ENCODE peak calls at places on chromosome X, in eight cellular contexts. K is K562, N is astrocyte, E is cardiac muscle cell, I is endothelial cell of umbilical vein, F is heart left ventricle, L is GM12878, B is fibroblast of pulmonary artery. G is an unnamed sample.

GRCh38 chrX:96771500-96771899 is 86.9 kb downstream of the DIAPH2 start:
- DNase-seq in K (no peak), N (no peak), E (no peak), I (peak), F (no peak), L (no peak), B (no peak), G (no peak)

GRCh38 chrX:13498220-13498619 is 71.2 kb upstream of the EGFL6 start:
- DNase-seq in K (no peak), N (no peak), E (no peak), I (no peak), F (no peak), L (no peak), B (no peak), G (no peak)

GRCh38 chrX:111779582-111779981 is 96.4 kb upstream of the TRPC5OS start:
- DNase-seq in K (no peak), N (no peak), E (no peak), I (no peak), F (no peak), L (no peak), B (no peak), G (no peak)

GRCh38 chrX:9141496-9141895 is 107.6 kb upstream of the FAM9B start:
- DNase-seq in K (no peak), N (peak), E (no peak), I (no peak), F (no peak), L (no peak), B (peak), G (no peak)

GRCh38 chrX:69387559-69388487 is 116.3 kb upstream of the NALF2 start:
- DNase-seq in K (peak), N (no peak), E (peak), I (peak), F (peak), L (no peak), B (peak), G (peak)

GRCh38 chrX:10548681-10549080 is 71.7 kb downstream of the MID1 start:
- DNase-seq in K (no peak), N (no peak), E (no peak), I (peak), F (no peak), L (no peak), B (no peak), G (no peak)

GRCh38 chrX:130114141-130114561 is 3.9 kb upstream of the ELF4 start:
- DNase-seq in K (peak), N (no peak), E (no peak), I (no peak), F (no peak), L (no peak), B (no peak), G (no peak)

GRCh38 chrX:102978594-102978993 is 41.5 kb downstream of the RAB40AL start:
- DNase-seq in K (peak), N (no peak), E (no peak), I (no peak), F (no peak), L (no peak), B (no peak), G (no peak)

GRCh38 chrX:40152706-40153334 is 55.1 kb upstream of the BCOR start:
- DNase-seq in K (peak), N (no peak), E (no peak), I (no peak), F (peak), L (no peak), B (no peak), G (no peak)

GRCh38 chrX:72572248-72573157 is at the start of gene HDAC8:
- DNase-seq in K (peak), N (peak), E (peak), I (peak), F (peak), L (peak), B (peak), G (peak)

GRCh38 chrX:135893294-135893817 is at the start of the genes CT45A10 and SAGE1:
- DNase-seq in K (peak), N (no peak), E (no peak), I (no peak), F (no peak), L (no peak), B (no peak), G (no peak)

GRCh38 chrX:40243699-40244098 is 145.9 kb upstream of the BCOR start:
- DNase-seq in K (no peak), N (no peak), E (no peak), I (no peak), F (no peak), L (no peak), B (no peak), G (no peak)

GRCh38 chrX:10467793-10468192 is 152.6 kb downstream of the MID1 start:
- DNase-seq in K (no peak), N (peak), E (no peak), I (no peak), F (no peak), L (no peak), B (peak), G (no peak)

GRCh38 chrX:71291381-71291780 is 7.9 kb downstream of the NONO start:
- DNase-seq in K (no peak), N (peak), E (no peak), I (no peak), F (no peak), L (no peak), B (peak), G (no peak)

GRCh38 chrX:139930923-139931645 is 1.8 kb downstream of the ATP11C start:
- DNase-seq in K (peak), N (no peak), E (peak), I (peak), F (no peak), L (no peak), B (peak), G (no peak)

GRCh38 chrX:53093177-53093655 is 726 bp upstream of the KANTR start:
- DNase-seq in K (peak), N (peak), E (peak), I (peak), F (peak), L (no peak), B (peak), G (no peak)

GRCh38 chrX:747176-747575 is 116.6 kb downstream of the SHOX start:
- DNase-seq in K (no peak), N (no peak), E (no peak), I (no peak), F (no peak), L (no peak), B (no peak), G (no peak)

GRCh38 chrX:107324493-107325310 is 118.3 kb downstream of the DNAAF6 start:
- DNase-seq in K (peak), N (peak), E (peak), I (peak), F (peak), L (no peak), B (peak), G (no peak)

GRCh38 chrX:11100281-11101035 is 10.7 kb upstream of the HCCS start:
- DNase-seq in K (peak), N (peak), E (peak), I (peak), F (no peak), L (no peak), B (peak), G (peak)

GRCh38 chrX:107025538-107025937 is 25.5 kb upstream of the MORC4 start:
- DNase-seq in K (peak), N (peak), E (peak), I (peak), F (no peak), L (no peak), B (peak), G (no peak)

GRCh38 chrX:16612257-16612987 is 37.5 kb upstream of the S100G start:
- DNase-seq in K (no peak), N (no peak), E (no peak), I (no peak), F (no peak), L (no peak), B (no peak), G (no peak)

GRCh38 chrX:150282953-150283352 is 80.2 kb upstream of the MAMLD1 start:
- DNase-seq in K (no peak), N (no peak), E (no peak), I (no peak), F (no peak), L (no peak), B (no peak), G (no peak)

GRCh38 chrX:16826207-16826606 is 39.9 kb downstream of the TXLNG start:
- DNase-seq in K (peak), N (peak), E (peak), I (peak), F (no peak), L (no peak), B (peak), G (no peak)

GRCh38 chrX:110391086-110391485 is 32.4 kb downstream of the RTL9 start:
- DNase-seq in K (no peak), N (no peak), E (no peak), I (no peak), F (no peak), L (no peak), B (no peak), G (no peak)

GRCh38 chrX:125131146-125131545 is 188.5 kb upstream of the TEX13C start:
- DNase-seq in K (no peak), N (no peak), E (peak), I (no peak), F (no peak), L (no peak), B (no peak), G (no peak)

GRCh38 chrX:103613362-103613761 is 5.6 kb downstream of the TCEAL3 start:
- DNase-seq in K (no peak), N (no peak), E (no peak), I (no peak), F (no peak), L (no peak), B (no peak), G (no peak)

GRCh38 chrX:63514575-63514967 is 163.4 kb upstream of the SPIN4 start:
- DNase-seq in K (no peak), N (peak), E (no peak), I (no peak), F (no peak), L (no peak), B (peak), G (no peak)

GRCh38 chrX:121000589-121000988 is 15.0 kb upstream of the CT47A1 start:
- DNase-seq in K (no peak), N (no peak), E (no peak), I (peak), F (no peak), L (peak), B (peak), G (no peak)

GRCh38 chrX:141405486-141405877 is 163.2 kb upstream of the SPANXC start:
- DNase-seq in K (no peak), N (peak), E (no peak), I (peak), F (no peak), L (no peak), B (peak), G (no peak)

GRCh38 chrX:26788402-26788998 is 572.5 kb downstream of the MAGEB5 start:
- DNase-seq in K (no peak), N (no peak), E (no peak), I (peak), F (no peak), L (no peak), B (no peak), G (peak)

GRCh38 chrX:65932173-65933084 is 107.5 kb downstream of the VSIG4 start:
- DNase-seq in K (peak), N (no peak), E (no peak), I (no peak), F (peak), L (no peak), B (no peak), G (peak)
- TF ChIP-seq CTCF in K (peak), N (no peak), E (no peak), I (no peak), F (no peak), L (peak), B (no peak), G (no peak)

GRCh38 chrX:134624046-134624430 is 34.2 kb downstream of the PLAC1 start:
- DNase-seq in K (no peak), N (peak), E (no peak), I (no peak), F (no peak), L (no peak), B (peak), G (no peak)
- H3K4me3 ChIP-seq in K (no peak), N (no peak), E (no peak), I (no peak), F (no peak), L (no peak), B (no peak), G (no peak)

DNA sequence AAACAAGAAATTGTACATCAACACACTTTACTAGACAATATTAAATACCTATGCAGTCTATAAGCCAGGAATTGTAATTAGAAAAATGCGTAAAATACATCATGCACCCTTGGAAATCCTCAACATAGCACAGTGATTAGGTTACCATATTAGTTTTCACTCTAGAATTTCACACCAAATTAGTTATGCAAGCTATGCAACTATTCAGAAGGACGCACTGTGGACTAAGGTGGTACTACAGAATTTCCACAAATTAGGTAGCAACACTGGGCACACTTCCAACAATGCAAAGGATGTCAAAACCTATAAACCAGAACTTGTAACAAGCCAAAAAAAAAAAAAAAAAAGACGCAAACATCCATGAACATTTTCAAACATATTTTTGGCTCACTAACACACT is 71.1 kb upstream of the ZCCHC13 start:
- DNase-seq in K (no peak), N (peak), E (no peak), I (peak), F (no peak), L (no peak), B (peak), G (no peak)
- TF ChIP-seq CTCF in K (no peak), N (peak), E (no peak), I (peak), F (no peak), L (no peak), B (peak), G (no peak)

DNA sequence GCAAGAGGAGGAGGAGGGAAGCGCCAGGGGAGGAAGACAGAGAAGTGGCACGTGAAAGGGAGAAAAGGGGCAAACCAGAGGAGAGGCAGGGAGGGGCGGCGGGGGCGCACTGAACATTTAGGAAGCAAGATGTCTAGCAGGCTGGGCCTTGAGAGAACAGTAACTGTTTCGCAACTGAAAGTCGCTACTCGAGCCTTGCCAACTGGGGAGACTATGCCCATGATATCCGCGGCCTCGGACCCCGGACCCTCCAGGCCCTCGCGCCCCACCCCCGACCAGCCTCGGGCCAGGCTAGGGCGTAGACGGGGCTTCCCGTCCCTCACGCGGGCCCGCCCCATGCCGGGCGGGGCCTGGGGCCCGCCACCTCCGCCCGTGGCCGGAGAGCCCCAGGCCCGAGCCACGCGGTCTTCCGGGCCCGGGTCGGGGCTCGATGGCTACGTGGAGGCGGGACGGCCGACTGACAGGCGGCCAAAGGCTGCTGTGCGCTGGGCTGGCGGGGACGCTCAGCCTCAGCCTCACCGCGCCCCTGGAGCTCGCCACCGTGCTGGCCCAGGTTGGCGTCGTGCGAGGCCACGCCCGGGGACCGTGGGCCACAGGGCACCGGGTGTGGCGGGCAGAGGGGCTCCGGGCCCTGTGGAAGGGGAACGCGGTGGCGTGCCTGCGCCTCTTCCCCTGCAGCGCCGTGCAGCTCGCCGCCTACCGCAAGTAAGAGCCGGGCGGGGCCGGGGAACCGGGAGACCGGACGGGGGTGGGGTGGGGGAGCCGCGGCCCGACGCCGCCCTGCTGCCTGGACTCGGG is at the start of gene SLC25A43:
- DNase-seq in K (peak), N (no peak), E (peak), I (peak), F (peak), L (no peak), B (peak), G (no peak)
- H3K4me3 ChIP-seq in K (peak), N (peak), E (peak), I (peak), F (peak), L (peak), B (peak), G (peak)

DNA sequence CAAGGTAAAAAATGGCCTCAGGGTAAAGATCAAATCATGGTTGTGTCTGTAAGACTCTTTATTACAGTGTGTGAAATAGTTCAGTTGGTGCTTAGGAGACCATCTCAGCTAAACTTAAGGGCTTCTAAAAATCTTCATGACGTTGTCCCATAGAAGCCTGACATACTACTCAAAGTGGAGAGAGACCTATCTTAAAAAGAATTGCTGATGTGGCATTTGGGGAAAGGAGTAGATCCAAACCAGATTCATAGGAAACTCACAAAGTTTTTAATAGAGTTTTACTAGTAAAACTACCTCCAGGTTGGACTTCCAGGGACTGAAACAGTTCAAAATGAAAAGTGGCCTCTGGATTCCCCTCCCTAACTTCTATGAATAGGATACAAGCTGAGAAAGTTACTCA is 81.6 kb downstream of the ZNF81 start:
- DNase-seq in K (no peak), N (no peak), E (no peak), I (no peak), F (no peak), L (no peak), B (no peak), G (no peak)
- TF ChIP-seq CTCF in K (no peak), N (no peak), E (no peak), I (no peak), F (no peak), L (no peak), B (no peak), G (no peak)

DNA sequence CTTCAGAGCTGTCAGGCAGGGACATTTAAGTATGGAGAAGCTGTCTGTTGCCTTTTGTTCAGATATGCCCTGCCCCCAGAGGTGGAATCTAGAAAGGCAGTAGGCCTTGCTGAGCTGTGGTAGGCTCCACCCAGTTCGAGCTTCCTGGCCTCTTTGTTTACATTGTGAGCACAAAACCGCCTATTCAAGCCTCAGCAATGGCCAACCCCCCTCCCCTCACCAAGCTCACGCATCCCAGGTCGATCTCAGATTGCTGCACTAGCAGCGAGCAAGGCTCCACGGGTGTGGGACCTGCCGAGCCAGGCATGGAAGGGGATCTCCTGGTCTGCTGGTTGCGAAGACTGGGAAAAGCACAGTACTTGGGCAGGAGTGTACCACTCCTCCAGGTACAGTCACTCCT is 59.3 kb downstream of the ZNF674 start:
- DNase-seq in K (no peak), N (no peak), E (no peak), I (no peak), F (no peak), L (no peak), B (no peak), G (no peak)
- H3K4me3 ChIP-seq in K (no peak), N (no peak), E (no peak), I (no peak), F (no peak), L (no peak), B (no peak), G (no peak)

GRCh38 chrX:19670854-19671620 is 155.7 kb upstream of the MAP3K15 start:
- DNase-seq in K (no peak), N (peak), E (no peak), I (peak), F (peak), L (no peak), B (peak), G (peak)
- TF ChIP-seq CTCF in K (no peak), N (no peak), E (no peak), I (no peak), F (no peak), L (no peak), B (peak), G (no peak)